ENCODE peak calls at places on chromosomes 6 and 20, in five cellular contexts. One of them, this sample, is unnamed.

GRCh38 chr20:47764154-47764734 is 21.0 kb downstream of the SULF2 start:
- DNase-seq in activated CD8-positive, alpha-beta memory T cell treated with anti-CD3 and anti-CD28 coated beads for 1 hour: no peak
- DNase-seq in NCI-H2081: no peak
- DNase-seq in AG04450: no peak
- DNase-seq in dermis blood vessel endothelial cell: peak; percentile 28
- DNase-seq in this sample: no peak

GRCh38 chr20:35625584-35626385 is 10.2 kb downstream of the SPAG4 start:
- DNase-seq in activated CD8-positive, alpha-beta memory T cell treated with anti-CD3 and anti-CD28 coated beads for 1 hour: no peak
- DNase-seq in NCI-H2081: no peak
- DNase-seq in AG04450: no peak
- DNase-seq in dermis blood vessel endothelial cell: no peak
- DNase-seq in this sample: no peak

GRCh38 chr20:38766071-38766470 is 17.8 kb downstream of the ACTR5 start:
- DNase-seq in activated CD8-positive, alpha-beta memory T cell treated with anti-CD3 and anti-CD28 coated beads for 1 hour: no peak
- DNase-seq in NCI-H2081: no peak
- DNase-seq in AG04450: no peak
- DNase-seq in dermis blood vessel endothelial cell: no peak
- DNase-seq in this sample: peak; percentile 10

GRCh38 chr6:109449789-109450673 is 5.5 kb downstream of the MICAL1 start:
- DNase-seq in activated CD8-positive, alpha-beta memory T cell treated with anti-CD3 and anti-CD28 coated beads for 1 hour: no peak
- DNase-seq in NCI-H2081: no peak
- DNase-seq in AG04450: no peak
- DNase-seq in dermis blood vessel endothelial cell: no peak
- DNase-seq in this sample: no peak

GRCh38 chr6:106556368-106556960 is 72.8 kb downstream of the RTN4IP1 start:
- DNase-seq in activated CD8-positive, alpha-beta memory T cell treated with anti-CD3 and anti-CD28 coated beads for 1 hour: no peak
- DNase-seq in NCI-H2081: peak; percentile 12
- DNase-seq in AG04450: no peak
- DNase-seq in dermis blood vessel endothelial cell: peak; percentile 72
- DNase-seq in this sample: peak; percentile 26

GRCh38 chr6:107843400-107843799 is 19.3 kb upstream of the SCML4 start:
- DNase-seq in activated CD8-positive, alpha-beta memory T cell treated with anti-CD3 and anti-CD28 coated beads for 1 hour: no peak
- DNase-seq in NCI-H2081: no peak
- DNase-seq in AG04450: no peak
- DNase-seq in dermis blood vessel endothelial cell: no peak
- DNase-seq in this sample: no peak

GRCh38 chr20:56400001-56400640 is 7.7 kb downstream of the CSTF1 start:
- DNase-seq in activated CD8-positive, alpha-beta memory T cell treated with anti-CD3 and anti-CD28 coated beads for 1 hour: peak; percentile 35
- DNase-seq in NCI-H2081: peak; percentile 30
- DNase-seq in AG04450: peak; percentile 70
- DNase-seq in dermis blood vessel endothelial cell: peak; percentile 91
- DNase-seq in this sample: peak; percentile 82

GRCh38 chr6:53044071-53044470 is 21.1 kb upstream of the FBXO9 start:
- DNase-seq in activated CD8-positive, alpha-beta memory T cell treated with anti-CD3 and anti-CD28 coated beads for 1 hour: no peak
- DNase-seq in NCI-H2081: no peak
- DNase-seq in AG04450: no peak
- DNase-seq in dermis blood vessel endothelial cell: no peak
- DNase-seq in this sample: no peak

GRCh38 chr20:46638367-46639274 is 12.6 kb downstream of the SLC13A3 start:
- DNase-seq in activated CD8-positive, alpha-beta memory T cell treated with anti-CD3 and anti-CD28 coated beads for 1 hour: no peak
- DNase-seq in NCI-H2081: no peak
- DNase-seq in AG04450: no peak
- DNase-seq in dermis blood vessel endothelial cell: no peak
- DNase-seq in this sample: no peak

GRCh38 chr6:64376394-64376793 is 740.8 kb downstream of the PHF3 start:
- DNase-seq in activated CD8-positive, alpha-beta memory T cell treated with anti-CD3 and anti-CD28 coated beads for 1 hour: no peak
- DNase-seq in NCI-H2081: no peak
- DNase-seq in AG04450: no peak
- DNase-seq in dermis blood vessel endothelial cell: no peak
- DNase-seq in this sample: no peak

GRCh38 chr20:9966966-9967365 is 67.8 kb upstream of the ANKEF1 start:
- DNase-seq in activated CD8-positive, alpha-beta memory T cell treated with anti-CD3 and anti-CD28 coated beads for 1 hour: no peak
- DNase-seq in NCI-H2081: no peak
- DNase-seq in AG04450: no peak
- DNase-seq in dermis blood vessel endothelial cell: no peak
- DNase-seq in this sample: no peak

GRCh38 chr20:23245553-23246128 is 105.0 kb upstream of the NXT1 start:
- DNase-seq in activated CD8-positive, alpha-beta memory T cell treated with anti-CD3 and anti-CD28 coated beads for 1 hour: no peak
- DNase-seq in NCI-H2081: no peak
- DNase-seq in AG04450: no peak
- DNase-seq in dermis blood vessel endothelial cell: peak; percentile 84
- DNase-seq in this sample: peak; percentile 47

GRCh38 chr20:63323298-63323820 is 30.4 kb downstream of the COL20A1 start:
- DNase-seq in activated CD8-positive, alpha-beta memory T cell treated with anti-CD3 and anti-CD28 coated beads for 1 hour: no peak
- DNase-seq in NCI-H2081: no peak
- DNase-seq in AG04450: no peak
- DNase-seq in dermis blood vessel endothelial cell: no peak
- DNase-seq in this sample: no peak

GRCh38 chr6:72182337-72183246 is 296.2 kb downstream of the RIMS1 start:
- DNase-seq in activated CD8-positive, alpha-beta memory T cell treated with anti-CD3 and anti-CD28 coated beads for 1 hour: no peak
- DNase-seq in NCI-H2081: no peak
- DNase-seq in AG04450: no peak
- DNase-seq in dermis blood vessel endothelial cell: peak; percentile 29
- DNase-seq in this sample: peak; percentile 31

GRCh38 chr20:18805881-18806280 is 7.7 kb upstream of the SCP2D1 start:
- DNase-seq in activated CD8-positive, alpha-beta memory T cell treated with anti-CD3 and anti-CD28 coated beads for 1 hour: no peak
- DNase-seq in NCI-H2081: no peak
- DNase-seq in AG04450: no peak
- DNase-seq in dermis blood vessel endothelial cell: no peak
- DNase-seq in this sample: no peak

GRCh38 chr20:25399038-25399430 is 8.4 kb upstream of the ABHD12 start:
- DNase-seq in activated CD8-positive, alpha-beta memory T cell treated with anti-CD3 and anti-CD28 coated beads for 1 hour: no peak
- DNase-seq in NCI-H2081: peak; percentile 72
- DNase-seq in AG04450: peak; percentile 59
- DNase-seq in dermis blood vessel endothelial cell: peak; percentile 85
- DNase-seq in this sample: peak; percentile 63

GRCh38 chr6:299050-299980 is 7.0 kb downstream of the DUSP22 start:
- DNase-seq in activated CD8-positive, alpha-beta memory T cell treated with anti-CD3 and anti-CD28 coated beads for 1 hour: no peak
- DNase-seq in NCI-H2081: no peak
- DNase-seq in AG04450: no peak
- DNase-seq in dermis blood vessel endothelial cell: no peak
- DNase-seq in this sample: no peak

GRCh38 chr20:9028419-9028818 is 40.5 kb upstream of the PLCB4 start:
- DNase-seq in activated CD8-positive, alpha-beta memory T cell treated with anti-CD3 and anti-CD28 coated beads for 1 hour: no peak
- DNase-seq in NCI-H2081: no peak
- DNase-seq in AG04450: no peak
- DNase-seq in dermis blood vessel endothelial cell: no peak
- DNase-seq in this sample: no peak

GRCh38 chr6:44035621-44036020 is 91.6 kb downstream of the MRPL14 start:
- DNase-seq in activated CD8-positive, alpha-beta memory T cell treated with anti-CD3 and anti-CD28 coated beads for 1 hour: no peak
- DNase-seq in NCI-H2081: no peak
- DNase-seq in AG04450: no peak
- DNase-seq in dermis blood vessel endothelial cell: peak; percentile 50
- DNase-seq in this sample: peak; percentile 52

GRCh38 chr20:17498181-17498580 is 33.0 kb downstream of the BFSP1 start:
- DNase-seq in activated CD8-positive, alpha-beta memory T cell treated with anti-CD3 and anti-CD28 coated beads for 1 hour: no peak
- DNase-seq in NCI-H2081: no peak
- DNase-seq in AG04450: no peak
- DNase-seq in dermis blood vessel endothelial cell: no peak
- DNase-seq in this sample: no peak

GRCh38 chr6:130560231-130560630 is 194.4 kb downstream of the TMEM200A start:
- DNase-seq in activated CD8-positive, alpha-beta memory T cell treated with anti-CD3 and anti-CD28 coated beads for 1 hour: no peak
- DNase-seq in NCI-H2081: no peak
- DNase-seq in AG04450: no peak
- DNase-seq in dermis blood vessel endothelial cell: no peak
- DNase-seq in this sample: no peak

GRCh38 chr6:75947935-75948334 is 124.5 kb downstream of the IMPG1 start:
- DNase-seq in activated CD8-positive, alpha-beta memory T cell treated with anti-CD3 and anti-CD28 coated beads for 1 hour: no peak
- DNase-seq in NCI-H2081: no peak
- DNase-seq in AG04450: no peak
- DNase-seq in dermis blood vessel endothelial cell: no peak
- DNase-seq in this sample: no peak

GRCh38 chr20:57999465-58000111 is 228.9 kb downstream of the ANKRD60 start:
- DNase-seq in activated CD8-positive, alpha-beta memory T cell treated with anti-CD3 and anti-CD28 coated beads for 1 hour: no peak
- DNase-seq in NCI-H2081: peak; percentile 75
- DNase-seq in AG04450: no peak
- DNase-seq in dermis blood vessel endothelial cell: peak; percentile 36
- DNase-seq in this sample: no peak

GRCh38 chr6:11702796-11703130 is 75.8 kb downstream of the ADTRP start:
- DNase-seq in activated CD8-positive, alpha-beta memory T cell treated with anti-CD3 and anti-CD28 coated beads for 1 hour: no peak
- DNase-seq in NCI-H2081: no peak
- DNase-seq in AG04450: no peak
- DNase-seq in dermis blood vessel endothelial cell: no peak
- DNase-seq in this sample: no peak

GRCh38 chr6:73614802-73615201 is 39.0 kb downstream of the SLC17A5 start:
- DNase-seq in activated CD8-positive, alpha-beta memory T cell treated with anti-CD3 and anti-CD28 coated beads for 1 hour: no peak
- DNase-seq in NCI-H2081: no peak
- DNase-seq in AG04450: no peak
- DNase-seq in dermis blood vessel endothelial cell: no peak
- DNase-seq in this sample: no peak